ENCODE peak calls at places on chromosomes 16 and 17, in seven cellular contexts. D, F, W, K, B, S and R are unnamed samples.

GRCh38 chr17:50212121-50212843 is 10.9 kb upstream of the COL1A1 start:
- DNase-seq in W (no peak), S (no peak), F (no peak), B (peak), D (no peak), K (no peak), R (no peak)

GRCh38 chr16:739560-740458 is 988 bp downstream of the CIAO3 start:
- DNase-seq in F (no peak), K (no peak), S (no peak), D (no peak), W (no peak), B (no peak), R (no peak)

GRCh38 chr16:81238296-81239011 is at the start of gene BCO1:
- DNase-seq in F (no peak), K (no peak), D (no peak), S (no peak), B (peak), W (no peak), R (no peak)

GRCh38 chr17:77892469-77893143 is 65.9 kb upstream of the TNRC6C start:
- DNase-seq in K (no peak), F (no peak), S (peak), B (no peak), D (peak), W (no peak), R (no peak)

GRCh38 chr17:8072727-8073461 is 14.6 kb downstream of the ALOX12B start:
- DNase-seq in F (no peak), D (no peak), B (no peak), K (peak), W (peak), S (no peak), R (no peak)

GRCh38 chr17:27414271-27414670 is 42.0 kb upstream of the KSR1 start:
- DNase-seq in F (no peak), S (no peak), K (no peak), D (no peak), W (no peak), B (peak), R (no peak)

GRCh38 chr16:88384222-88385111 is 1.7 kb downstream of the ZNF469 start:
- DNase-seq in B (no peak), W (no peak), K (no peak), S (no peak), D (no peak), F (no peak), R (no peak)

GRCh38 chr16:77986021-77986420 is 36.3 kb upstream of the CLEC3A start:
- DNase-seq in S (no peak), W (no peak), K (no peak), D (no peak), B (no peak), F (no peak), R (no peak)

GRCh38 chr17:33732116-33732515 is 439.0 kb upstream of the ASIC2 start:
- DNase-seq in W (no peak), F (no peak), B (no peak), K (no peak), D (no peak), S (no peak), R (no peak)

GRCh38 chr16:2233872-2234812 is 2.1 kb upstream of the DNASE1L2 start:
- DNase-seq in F (no peak), D (no peak), W (no peak), B (no peak), S (no peak), K (no peak), R (no peak)

GRCh38 chr17:76544123-76544915 is 4.5 kb downstream of the PRCD start:
- DNase-seq in D (no peak), S (no peak), K (no peak), F (no peak), B (no peak), W (no peak), R (no peak)

GRCh38 chr17:55237268-55237667 is 27.5 kb upstream of the HLF start:
- DNase-seq in S (no peak), K (no peak), F (no peak), B (no peak), W (no peak), D (no peak), R (no peak)

GRCh38 chr16:48535831-48536599 is 74.0 kb downstream of the N4BP1 start:
- DNase-seq in D (no peak), W (no peak), S (no peak), F (no peak), K (no peak), B (no peak), R (no peak)

GRCh38 chr17:77498875-77499698 is 358.3 kb downstream of the SEC14L1 start:
- DNase-seq in K (no peak), W (no peak), D (no peak), S (no peak), F (no peak), B (no peak), R (no peak)

GRCh38 chr17:65527381-65527780 is 34.1 kb downstream of the AXIN2 start:
- DNase-seq in S (no peak), W (no peak), D (no peak), F (no peak), B (no peak), K (no peak), R (no peak)

GRCh38 chr17:2909853-2910234 is 113.6 kb downstream of the RAP1GAP2 start:
- DNase-seq in K (no peak), D (no peak), F (no peak), W (no peak), B (no peak), S (no peak), R (no peak)

GRCh38 chr16:59849716-59850115 is 1115.6 kb upstream of the GOT2 start:
- DNase-seq in W (no peak), D (no peak), F (no peak), B (no peak), K (no peak), S (no peak), R (no peak)

GRCh38 chr17:63696381-63696961 is 3.5 kb downstream of the LIMD2 start:
- DNase-seq in B (no peak), F (no peak), S (peak), W (peak), K (no peak), D (no peak), R (no peak)

GRCh38 chr16:79257958-79258490 is 342.5 kb downstream of the MAF start:
- DNase-seq in F (no peak), K (no peak), S (no peak), D (no peak), B (no peak), W (no peak), R (no peak)

GRCh38 chr17:49469831-49470568 is 25.1 kb upstream of the NGFR start:
- DNase-seq in F (no peak), B (peak), K (no peak), W (no peak), D (no peak), S (no peak), R (no peak)

GRCh38 chr17:36609498-36609862 is 8.1 kb downstream of the MRM1 start:
- DNase-seq in W (no peak), F (no peak), K (no peak), D (no peak), S (no peak), B (no peak), R (no peak)

GRCh38 chr17:75670868-75671267 is 3.7 kb downstream of the SAP30BP start:
- DNase-seq in W (no peak), F (no peak), D (no peak), K (no peak), B (no peak), S (no peak), R (no peak)

GRCh38 chr17:866568-867087 is 84.5 kb downstream of the MRM3 start:
- DNase-seq in D (no peak), W (no peak), B (no peak), S (no peak), K (no peak), F (no peak), R (no peak)

GRCh38 chr17:13777003-13777402 is 175.3 kb upstream of the HS3ST3A1 start:
- DNase-seq in W (no peak), S (no peak), F (no peak), K (no peak), B (no peak), D (no peak), R (no peak)

GRCh38 chr17:8800656-8801055 is 1.5 kb upstream of the MFSD6L start:
- DNase-seq in K (no peak), S (no peak), W (no peak), B (no peak), F (no peak), D (no peak), R (no peak)

GRCh38 chr16:71344315-71344905 is 14.1 kb upstream of the CALB2 start:
- DNase-seq in S (no peak), F (no peak), B (no peak), W (no peak), D (no peak), K (no peak), R (no peak)

GRCh38 chr16:64459821-64460220 is 662.0 kb downstream of the CDH11 start:
- DNase-seq in K (no peak), F (no peak), B (peak), D (no peak), W (no peak), S (no peak), R (no peak)

GRCh38 chr16:31697744-31698125 is 170.0 kb downstream of the AHSP start:
- DNase-seq in D (no peak), K (no peak), F (no peak), W (no peak), B (no peak), S (no peak), R (no peak)

GRCh38 chr17:6384481-6384880 is 50.4 kb downstream of the AIPL1 start:
- DNase-seq in F (no peak), D (no peak), B (no peak), K (no peak), W (no peak), S (no peak), R (no peak)

GRCh38 chr16:79042886-79043285 is 557.7 kb downstream of the MAF start:
- DNase-seq in D (no peak), K (no peak), W (no peak), B (no peak), S (no peak), F (no peak), R (no peak)

GRCh38 chr16:82801361-82801760 is 174.6 kb downstream of the CDH13 start:
- DNase-seq in F (no peak), D (no peak), K (no peak), S (no peak), B (peak), W (no peak), R (no peak)

GRCh38 chr17:59870482-59870881 is 22.3 kb downstream of the TUBD1 start:
- DNase-seq in F (no peak), K (no peak), D (no peak), S (no peak), W (no peak), B (no peak), R (no peak)

GRCh38 chr17:9226794-9227135 is 205.5 kb downstream of the NTN1 start:
- DNase-seq in F (no peak), B (no peak), W (no peak), K (no peak), S (no peak), D (no peak), R (no peak)

GRCh38 chr17:57164814-57165213 is 79.8 kb downstream of the AKAP1 start:
- DNase-seq in B (no peak), W (no peak), F (no peak), K (no peak), D (no peak), S (no peak), R (no peak)

GRCh38 chr16:58042001-58042885 is 16.7 kb downstream of the MMP15 start:
- DNase-seq in F (no peak), S (no peak), K (no peak), B (no peak), W (no peak), D (no peak), R (no peak)

GRCh38 chr16:82016964-82017363 is 5.7 kb upstream of the SDR42E1 start:
- DNase-seq in B (no peak), F (no peak), S (no peak), K (no peak), D (no peak), W (no peak), R (no peak)

GRCh38 chr16:67562918-67563707 is 787 bp downstream of the CTCF start:
- DNase-seq in S (peak), D (peak), F (no peak), K (peak), B (peak), W (peak), R (peak)